ENCODE peak calls at places on chromosomes 1 and 21, in five cellular contexts. T, H, X, I and K are unnamed samples.

GRCh38 chr1:237281481-237281880 is 239.5 kb downstream of the RYR2 start:
- DNase-seq in H (no peak), T (no peak), I (peak; percentile 3), X (no peak), K (no peak)

GRCh38 chr1:10170362-10170665 is 40.1 kb upstream of the KIF1B start:
- DNase-seq in T (peak; percentile 6), I (no peak), H (no peak), X (no peak), K (no peak)

GRCh38 chr21:34939673-34940321 is 109.3 kb downstream of the RUNX1 start:
- DNase-seq in T (no peak), X (no peak), H (no peak), I (no peak), K (no peak)

GRCh38 chr1:53346007-53346813 is 18.3 kb upstream of the LRP8 start:
- DNase-seq in X (no peak), H (no peak), T (no peak), I (no peak), K (no peak)

GRCh38 chr1:212470059-212470458 is 37.3 kb downstream of the NENF start:
- DNase-seq in I (no peak), T (no peak), H (no peak), X (peak; percentile 64), K (peak; percentile 96)

GRCh38 chr1:55147504-55147903 is 67.7 kb downstream of the USP24 start:
- DNase-seq in I (no peak), T (no peak), X (no peak), H (no peak), K (no peak)

GRCh38 chr1:215992620-215993019 is 425.5 kb downstream of the KCTD3 start:
- DNase-seq in I (peak; percentile 52), H (no peak), T (no peak), X (no peak), K (no peak)

GRCh38 chr1:152225678-152226077 is 1.7 kb upstream of the HRNR start:
- DNase-seq in T (no peak), I (no peak), H (no peak), X (no peak), K (no peak)

GRCh38 chr1:1067284-1068076 is 6.6 kb downstream of the RNF223 start:
- DNase-seq in H (no peak), X (peak; percentile 28), T (no peak), I (no peak), K (no peak)

GRCh38 chr1:90175490-90176157 is 180.7 kb downstream of the ZNF326 start:
- DNase-seq in H (no peak), T (no peak), X (no peak), I (no peak), K (no peak)

GRCh38 chr1:164578474-164579200 is 19.7 kb downstream of the PBX1 start:
- DNase-seq in I (no peak), T (no peak), X (no peak), H (no peak), K (no peak)

GRCh38 chr1:11943619-11944018 is 9.1 kb downstream of the PLOD1 start:
- DNase-seq in X (no peak), T (no peak), H (no peak), I (no peak), K (no peak)

GRCh38 chr1:26164036-26164927 is 4.5 kb downstream of the C1orf232 start:
- DNase-seq in H (peak; percentile 26), I (peak; percentile 80), T (no peak), X (peak; percentile 28), K (no peak)

GRCh38 chr1:26922901-26923300 is 1.4 kb downstream of the NUDC start:
- DNase-seq in H (no peak), I (no peak), T (no peak), X (no peak), K (no peak)

GRCh38 chr1:225754940-225755635 is 22.5 kb upstream of the SRP9 start:
- DNase-seq in H (no peak), X (peak; percentile 35), I (no peak), T (peak; percentile 36), K (peak; percentile 88)

GRCh38 chr1:228836427-228836826 is 101.1 kb downstream of the RHOU start:
- DNase-seq in X (peak; percentile 64), I (no peak), T (no peak), H (no peak), K (no peak)

GRCh38 chr1:168225476-168226190 is at the start of gene SFT2D2:
- DNase-seq in H (peak; percentile 64), I (peak; percentile 59), X (peak; percentile 84), T (peak; percentile 67), K (no peak)

GRCh38 chr1:38045431-38046332 is 911 bp downstream of the POU3F1 start:
- DNase-seq in H (no peak), I (no peak), X (no peak), T (no peak), K (no peak)

GRCh38 chr21:44957047-44957831 is 17.4 kb downstream of the SLX9 start:
- DNase-seq in I (no peak), X (no peak), H (no peak), T (no peak), K (no peak)

GRCh38 chr1:53501065-53502005 is 42.1 kb downstream of the DMRTB1 start:
- DNase-seq in T (no peak), X (no peak), H (no peak), I (no peak), K (no peak)

GRCh38 chr1:56374026-56374974 is 205.1 kb downstream of the PLPP3 start:
- DNase-seq in I (no peak), H (no peak), T (no peak), X (no peak), K (no peak)

GRCh38 chr1:8939362-8939995 is 6.2 kb upstream of the CA6 start:
- DNase-seq in I (no peak), T (peak; percentile 20), H (no peak), X (no peak), K (no peak)

GRCh38 chr1:16172964-16173446 is 17.1 kb upstream of the EPHA2 start:
- DNase-seq in X (peak; percentile 70), T (peak; percentile 54), H (no peak), I (no peak), K (no peak)

GRCh38 chr21:45439171-45439872 is 34.4 kb downstream of the COL18A1 start:
- DNase-seq in X (peak; percentile 83), H (peak; percentile 81), I (peak; percentile 79), T (peak; percentile 80), K (peak; percentile 51)

GRCh38 chr1:184393924-184394323 is 7.1 kb downstream of the C1orf21 start:
- DNase-seq in T (no peak), H (no peak), I (no peak), X (no peak), K (no peak)

GRCh38 chr1:21324368-21325137 is 34.3 kb upstream of the ECE1 start:
- DNase-seq in T (peak; percentile 83), X (peak; percentile 83), I (no peak), H (no peak), K (peak; percentile 62)

GRCh38 chr1:193060938-193061337 is 1.5 kb downstream of the RO60 start:
- DNase-seq in H (no peak), X (no peak), T (peak; percentile 34), I (no peak), K (no peak)

GRCh38 chr1:182674346-182675246 is 9.8 kb downstream of the RGS8 start:
- DNase-seq in I (no peak), X (no peak), T (no peak), H (no peak), K (no peak)

GRCh38 chr1:228090613-228091081 is 8.1 kb downstream of the ARF1 start:
- DNase-seq in H (no peak), I (no peak), T (no peak), X (peak; percentile 16), K (no peak)

GRCh38 chr1:34597877-34598514 is 156.9 kb upstream of the GJB5 start:
- DNase-seq in X (peak; percentile 75), I (peak; percentile 73), T (peak; percentile 2), H (peak; percentile 12), K (peak; percentile 21)

GRCh38 chr1:219792337-219793021 is 135.9 kb downstream of the SLC30A10 start:
- DNase-seq in I (no peak), X (no peak), H (no peak), T (no peak), K (peak; percentile 66)

GRCh38 chr1:28807046-28807445 is 4.9 kb upstream of the OPRD1 start:
- DNase-seq in X (no peak), I (no peak), T (no peak), H (no peak), K (no peak)

GRCh38 chr1:152502496-152503180 is 8.0 kb upstream of the LCE5A start:
- DNase-seq in I (no peak), T (no peak), X (no peak), H (no peak), K (no peak)

GRCh38 chr1:111535256-111536191 is 32.1 kb upstream of the ADORA3 start:
- DNase-seq in I (no peak), H (no peak), T (no peak), X (no peak), K (no peak)

GRCh38 chr1:90045853-90046563 is 51.1 kb downstream of the ZNF326 start:
- DNase-seq in I (peak; percentile 11), T (no peak), H (peak; percentile 6), X (no peak), K (no peak)

GRCh38 chr1:79811173-79811572 is 804.6 kb upstream of the ADGRL4 start:
- DNase-seq in I (no peak), T (no peak), H (no peak), X (no peak), K (no peak)

GRCh38 chr1:182589520-182589919 is 464 bp upstream of the RNASEL start:
- DNase-seq in I (no peak), H (no peak), X (no peak), T (no peak), K (no peak)

GRCh38 chr1:225944387-225944786 is 3.4 kb upstream of the LEFTY2 start:
- DNase-seq in H (no peak), T (no peak), X (no peak), I (no peak), K (no peak)

GRCh38 chr1:12387641-12388040 is 157.8 kb downstream of the VPS13D start:
- DNase-seq in H (no peak), X (no peak), T (no peak), I (no peak), K (no peak)